ENCODE peak calls at places on chromosomes 7 and 10, in six cellular contexts. One of them, this sample, is unnamed.

GRCh38 chr7:155090647-155091046 is 20.5 kb downstream of the HTR5A start:
- ATAC-seq in right lobe of liver: no peak
- ATAC-seq in CD8-positive, alpha-beta T cell: no peak
- ATAC-seq in foreskin keratinocyte: peak; percentile 38
- ATAC-seq in Panc1: peak; percentile 65
- ATAC-seq in GM12878: peak; percentile 16
- ATAC-seq in this sample: no peak

GRCh38 chr7:148802101-148802493 is 82.0 kb downstream of the EZH2 start:
- ATAC-seq in right lobe of liver: peak; percentile 23
- ATAC-seq in CD8-positive, alpha-beta T cell: no peak
- ATAC-seq in foreskin keratinocyte: no peak
- ATAC-seq in Panc1: no peak
- ATAC-seq in GM12878: no peak
- ATAC-seq in this sample: no peak

GRCh38 chr10:9878429-9878828 is 1139.2 kb upstream of the CELF2 start:
- ATAC-seq in right lobe of liver: no peak
- ATAC-seq in CD8-positive, alpha-beta T cell: no peak
- ATAC-seq in foreskin keratinocyte: no peak
- ATAC-seq in Panc1: no peak
- ATAC-seq in GM12878: no peak
- ATAC-seq in this sample: no peak

GRCh38 chr10:3332732-3333131 is 160.2 kb upstream of the PITRM1 start:
- ATAC-seq in right lobe of liver: no peak
- ATAC-seq in CD8-positive, alpha-beta T cell: no peak
- ATAC-seq in foreskin keratinocyte: no peak
- ATAC-seq in Panc1: no peak
- ATAC-seq in GM12878: no peak
- ATAC-seq in this sample: no peak

GRCh38 chr7:106480161-106480579 is 180.8 kb downstream of the CCDC71L start:
- ATAC-seq in right lobe of liver: no peak
- ATAC-seq in CD8-positive, alpha-beta T cell: no peak
- ATAC-seq in foreskin keratinocyte: no peak
- ATAC-seq in Panc1: no peak
- ATAC-seq in GM12878: peak; percentile 85
- ATAC-seq in this sample: no peak

GRCh38 chr10:120253131-120253530 is 203.9 kb upstream of the PLPP4 start:
- ATAC-seq in right lobe of liver: no peak
- ATAC-seq in CD8-positive, alpha-beta T cell: no peak
- ATAC-seq in foreskin keratinocyte: no peak
- ATAC-seq in Panc1: no peak
- ATAC-seq in GM12878: no peak
- ATAC-seq in this sample: no peak

GRCh38 chr10:109259293-109259692 is 664.0 kb downstream of the XPNPEP1 start:
- ATAC-seq in right lobe of liver: no peak
- ATAC-seq in CD8-positive, alpha-beta T cell: no peak
- ATAC-seq in foreskin keratinocyte: no peak
- ATAC-seq in Panc1: no peak
- ATAC-seq in GM12878: no peak
- ATAC-seq in this sample: no peak

GRCh38 chr7:66503036-66503370 is 125.7 kb upstream of the KCTD7 start:
- ATAC-seq in right lobe of liver: no peak
- ATAC-seq in CD8-positive, alpha-beta T cell: no peak
- ATAC-seq in foreskin keratinocyte: no peak
- ATAC-seq in Panc1: no peak
- ATAC-seq in GM12878: no peak
- ATAC-seq in this sample: no peak

GRCh38 chr10:15067154-15067553 is 21.4 kb downstream of the ACBD7 start:
- ATAC-seq in right lobe of liver: no peak
- ATAC-seq in CD8-positive, alpha-beta T cell: no peak
- ATAC-seq in foreskin keratinocyte: no peak
- ATAC-seq in Panc1: no peak
- ATAC-seq in GM12878: peak; percentile 64
- ATAC-seq in this sample: no peak

GRCh38 chr10:16611037-16611436 is 89.4 kb upstream of the C1QL3 start:
- ATAC-seq in right lobe of liver: peak; percentile 21
- ATAC-seq in CD8-positive, alpha-beta T cell: no peak
- ATAC-seq in foreskin keratinocyte: no peak
- ATAC-seq in Panc1: no peak
- ATAC-seq in GM12878: no peak
- ATAC-seq in this sample: no peak

GRCh38 chr7:77330169-77330882 is 85.8 kb downstream of the GSAP start:
- ATAC-seq in right lobe of liver: peak; percentile 17
- ATAC-seq in CD8-positive, alpha-beta T cell: peak; percentile 50
- ATAC-seq in foreskin keratinocyte: peak; percentile 24
- ATAC-seq in Panc1: no peak
- ATAC-seq in GM12878: peak; percentile 68
- ATAC-seq in this sample: no peak

GRCh38 chr10:112988839-112989406 is 38.9 kb downstream of the TCF7L2 start:
- ATAC-seq in right lobe of liver: peak; percentile 30
- ATAC-seq in CD8-positive, alpha-beta T cell: no peak
- ATAC-seq in foreskin keratinocyte: no peak
- ATAC-seq in Panc1: no peak
- ATAC-seq in GM12878: no peak
- ATAC-seq in this sample: no peak

GRCh38 chr7:149721084-149721601 is 52.2 kb downstream of the ZNF467 start:
- ATAC-seq in right lobe of liver: no peak
- ATAC-seq in CD8-positive, alpha-beta T cell: no peak
- ATAC-seq in foreskin keratinocyte: no peak
- ATAC-seq in Panc1: no peak
- ATAC-seq in GM12878: no peak
- ATAC-seq in this sample: no peak

GRCh38 chr7:32381024-32381601 is 109.1 kb downstream of the LSM5 start:
- ATAC-seq in right lobe of liver: no peak
- ATAC-seq in CD8-positive, alpha-beta T cell: no peak
- ATAC-seq in foreskin keratinocyte: peak; percentile 35
- ATAC-seq in Panc1: no peak
- ATAC-seq in GM12878: peak; percentile 42
- ATAC-seq in this sample: no peak

GRCh38 chr10:26460736-26461135 is 22.6 kb downstream of the APBB1IP start:
- ATAC-seq in right lobe of liver: no peak
- ATAC-seq in CD8-positive, alpha-beta T cell: no peak
- ATAC-seq in foreskin keratinocyte: no peak
- ATAC-seq in Panc1: no peak
- ATAC-seq in GM12878: no peak
- ATAC-seq in this sample: no peak
- H3K4me1 ChIP-seq in right lobe of liver: no peaks in the 10 kb centered on the region
- H3K4me1 ChIP-seq in CD8-positive, alpha-beta T cell: peaks cover 56% of the 10 kb centered on the region
- H3K4me1 ChIP-seq in foreskin keratinocyte: no peaks in the 10 kb centered on the region
- H3K4me1 ChIP-seq in Panc1: no peaks in the 10 kb centered on the region
- H3K4me1 ChIP-seq in GM12878: peaks cover 51% of the 10 kb centered on the region
- H3K4me1 ChIP-seq in this sample: no peaks in the 10 kb centered on the region

GRCh38 chr10:132001238-132001977 is 19.7 kb upstream of the BNIP3 start:
- ATAC-seq in right lobe of liver: no peak
- ATAC-seq in CD8-positive, alpha-beta T cell: peak; percentile 48
- ATAC-seq in foreskin keratinocyte: peak; percentile 56
- ATAC-seq in Panc1: peak; percentile 71
- ATAC-seq in GM12878: peak; percentile 63
- ATAC-seq in this sample: no peak
- TF ChIP-seq CTCF in right lobe of liver: no peak
- TF ChIP-seq CTCF in CD8-positive, alpha-beta T cell: no peak
- TF ChIP-seq CTCF in foreskin keratinocyte: peak; percentile 59
- TF ChIP-seq CTCF in Panc1: no peak
- TF ChIP-seq CTCF in GM12878: no peak
- TF ChIP-seq CTCF in this sample: no peak

GRCh38 chr7:42429339-42429738 is 192.3 kb upstream of the GLI3 start:
- ATAC-seq in right lobe of liver: no peak
- ATAC-seq in CD8-positive, alpha-beta T cell: no peak
- ATAC-seq in foreskin keratinocyte: no peak
- ATAC-seq in Panc1: no peak
- ATAC-seq in GM12878: no peak
- ATAC-seq in this sample: no peak

GRCh38 chr7:42426163-42426562 is 189.2 kb upstream of the GLI3 start:
- ATAC-seq in right lobe of liver: no peak
- ATAC-seq in CD8-positive, alpha-beta T cell: no peak
- ATAC-seq in foreskin keratinocyte: no peak
- ATAC-seq in Panc1: no peak
- ATAC-seq in GM12878: no peak
- ATAC-seq in this sample: no peak

GRCh38 chr7:42432644-42433043 is 195.6 kb upstream of the GLI3 start:
- ATAC-seq in right lobe of liver: no peak
- ATAC-seq in CD8-positive, alpha-beta T cell: no peak
- ATAC-seq in foreskin keratinocyte: no peak
- ATAC-seq in Panc1: no peak
- ATAC-seq in GM12878: no peak
- ATAC-seq in this sample: no peak

DNA sequence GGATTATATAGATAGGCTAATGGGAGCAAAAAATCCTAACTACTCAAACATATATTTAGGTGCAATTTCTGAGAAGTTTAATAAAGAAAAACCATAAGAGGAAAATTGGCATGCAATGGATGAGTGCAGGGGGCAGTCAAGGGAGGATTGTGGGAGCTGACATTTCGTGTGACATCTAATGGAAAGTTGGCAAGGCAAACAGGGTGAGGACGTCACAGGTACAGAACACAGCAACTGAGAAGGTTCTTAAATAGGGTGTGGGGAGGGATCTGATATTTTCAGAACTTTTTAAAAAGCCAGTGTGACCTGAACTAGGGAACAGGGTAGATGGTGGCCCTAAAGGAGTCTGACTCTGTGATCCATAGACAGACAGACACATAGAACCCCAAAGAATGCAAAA is 194.9 kb upstream of the GLI3 start:
- ATAC-seq in right lobe of liver: no peak
- ATAC-seq in CD8-positive, alpha-beta T cell: no peak
- ATAC-seq in foreskin keratinocyte: no peak
- ATAC-seq in Panc1: no peak
- ATAC-seq in GM12878: no peak
- ATAC-seq in this sample: no peak
- H3K4me1 ChIP-seq in right lobe of liver: no peaks in the 10 kb centered on the region
- H3K4me1 ChIP-seq in CD8-positive, alpha-beta T cell: no peaks in the 10 kb centered on the region
- H3K4me1 ChIP-seq in foreskin keratinocyte: no peaks in the 10 kb centered on the region
- H3K4me1 ChIP-seq in Panc1: no peaks in the 10 kb centered on the region
- H3K4me1 ChIP-seq in GM12878: no peaks in the 10 kb centered on the region
- H3K4me1 ChIP-seq in this sample: no peaks in the 10 kb centered on the region

GRCh38 chr7:142632291-142633134 is 116.8 kb upstream of the PRSS1 start:
- ATAC-seq in right lobe of liver: peak; percentile 95
- ATAC-seq in CD8-positive, alpha-beta T cell: peak; percentile 51
- ATAC-seq in foreskin keratinocyte: peak; percentile 94
- ATAC-seq in Panc1: peak; percentile 91
- ATAC-seq in GM12878: peak; percentile 100
- ATAC-seq in this sample: peak; percentile 53

GRCh38 chr7:142628945-142629344 is 120.3 kb upstream of the PRSS1 start:
- ATAC-seq in right lobe of liver: no peak
- ATAC-seq in CD8-positive, alpha-beta T cell: no peak
- ATAC-seq in foreskin keratinocyte: no peak
- ATAC-seq in Panc1: no peak
- ATAC-seq in GM12878: no peak
- ATAC-seq in this sample: no peak

GRCh38 chr7:142629588-142630260 is 119.5 kb upstream of the PRSS1 start:
- ATAC-seq in right lobe of liver: no peak
- ATAC-seq in CD8-positive, alpha-beta T cell: no peak
- ATAC-seq in foreskin keratinocyte: no peak
- ATAC-seq in Panc1: no peak
- ATAC-seq in GM12878: no peak
- ATAC-seq in this sample: no peak

DNA sequence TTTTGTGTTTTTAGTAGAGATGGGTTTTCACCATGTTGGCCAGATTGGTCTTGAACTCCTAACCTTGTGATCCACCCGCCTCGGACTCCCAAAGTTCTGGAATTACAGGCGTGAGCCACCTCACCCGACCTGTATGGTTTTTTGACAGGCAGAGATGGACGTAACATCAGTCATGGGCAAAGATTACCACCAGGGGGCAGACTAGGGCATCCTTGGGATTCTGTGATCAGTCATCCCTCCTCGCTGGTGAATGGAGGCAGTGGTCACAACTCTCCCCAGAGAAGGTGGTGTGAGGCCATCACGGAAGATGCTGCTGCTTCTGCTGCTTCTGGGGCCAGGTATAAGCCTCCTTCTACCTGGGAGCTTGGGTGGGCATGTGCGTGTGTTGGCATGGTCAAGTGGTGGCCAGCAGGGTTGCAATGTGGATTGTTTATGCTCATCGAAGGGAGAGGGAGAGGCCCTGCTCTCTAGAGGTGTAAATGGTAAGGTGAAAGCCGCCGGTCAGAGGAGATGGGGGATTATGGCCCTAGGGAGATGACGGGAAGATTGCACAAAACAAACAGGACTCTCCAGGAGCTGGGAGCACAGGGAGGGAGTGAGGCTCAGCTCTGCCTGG is 122.7 kb upstream of the PRSS1 start:
- ATAC-seq in right lobe of liver: peak; percentile 79
- ATAC-seq in CD8-positive, alpha-beta T cell: peak; percentile 76
- ATAC-seq in foreskin keratinocyte: peak; percentile 83
- ATAC-seq in Panc1: no peak
- ATAC-seq in GM12878: peak; percentile 96
- ATAC-seq in this sample: peak; percentile 5
- TF ChIP-seq CTCF in right lobe of liver: peak; percentile 61
- TF ChIP-seq CTCF in CD8-positive, alpha-beta T cell: peak; percentile 53
- TF ChIP-seq CTCF in foreskin keratinocyte: peak; percentile 62
- TF ChIP-seq CTCF in Panc1: peak; percentile 67
- TF ChIP-seq CTCF in GM12878: peak; percentile 79
- TF ChIP-seq CTCF in this sample: no peak

GRCh38 chr10:69655124-69655867 is 25.2 kb downstream of the FAM241B start:
- ATAC-seq in right lobe of liver: no peak
- ATAC-seq in CD8-positive, alpha-beta T cell: no peak
- ATAC-seq in foreskin keratinocyte: no peak
- ATAC-seq in Panc1: no peak
- ATAC-seq in GM12878: no peak
- ATAC-seq in this sample: no peak
- H3K4me1 ChIP-seq in right lobe of liver: no peaks in the 10 kb centered on the region
- H3K4me1 ChIP-seq in CD8-positive, alpha-beta T cell: peaks cover 16% of the 10 kb centered on the region
- H3K4me1 ChIP-seq in foreskin keratinocyte: no peaks in the 10 kb centered on the region
- H3K4me1 ChIP-seq in Panc1: no peaks in the 10 kb centered on the region
- H3K4me1 ChIP-seq in GM12878: no peaks in the 10 kb centered on the region
- H3K4me1 ChIP-seq in this sample: no peaks in the 10 kb centered on the region

DNA sequence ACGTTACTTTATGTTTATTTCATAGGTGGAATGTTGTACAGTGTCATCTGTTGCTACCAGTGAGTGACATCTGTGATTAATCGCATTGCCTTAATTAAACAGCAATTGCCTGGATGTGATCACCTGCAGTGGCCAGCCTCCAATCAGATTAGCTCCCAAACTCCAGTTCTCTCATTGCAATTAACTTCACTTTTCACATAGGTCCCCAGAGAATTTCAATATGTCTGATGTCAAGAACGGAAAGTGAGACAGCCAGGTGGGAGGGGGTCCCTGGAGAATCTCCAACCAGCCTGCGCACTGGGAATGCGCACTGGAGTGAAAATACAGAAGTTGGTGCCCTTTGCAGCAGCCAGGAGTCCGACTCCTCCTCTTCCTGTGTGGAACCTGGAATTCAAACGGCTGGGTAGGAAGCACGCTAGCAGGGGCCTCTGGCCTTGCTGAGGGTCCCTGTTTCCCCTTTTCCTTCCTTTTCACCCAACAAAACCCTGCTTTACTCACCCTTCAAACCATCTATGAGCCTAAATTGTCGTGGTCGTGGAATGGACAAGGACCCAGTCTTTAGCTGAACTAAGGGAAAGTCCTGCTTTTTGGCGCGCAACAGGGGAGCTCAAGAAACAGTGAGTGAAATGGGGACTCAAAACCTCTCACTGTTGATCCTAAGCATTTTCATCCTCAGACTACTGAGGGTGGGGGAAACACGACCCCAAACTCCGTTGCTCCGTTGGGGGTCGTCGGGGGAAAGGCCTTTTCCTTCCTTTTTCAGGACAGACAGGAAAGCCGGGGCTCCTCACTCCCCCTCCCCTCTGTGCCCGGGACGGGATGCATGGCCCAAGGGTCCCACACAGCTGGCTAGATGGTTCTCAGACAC is 1355.5 kb upstream of the LRRTM3 start:
- ATAC-seq in right lobe of liver: peak; percentile 90
- ATAC-seq in CD8-positive, alpha-beta T cell: no peak
- ATAC-seq in foreskin keratinocyte: peak; percentile 95
- ATAC-seq in Panc1: peak; percentile 92
- ATAC-seq in GM12878: peak; percentile 41
- ATAC-seq in this sample: peak; percentile 36
- TF ChIP-seq CTCF in right lobe of liver: no peak
- TF ChIP-seq CTCF in CD8-positive, alpha-beta T cell: no peak
- TF ChIP-seq CTCF in foreskin keratinocyte: peak; percentile 30
- TF ChIP-seq CTCF in Panc1: no peak
- TF ChIP-seq CTCF in GM12878: no peak
- TF ChIP-seq CTCF in this sample: no peak

This sample was measured in gastroesophageal sphincter.